ENCODE peak calls at places on chromosomes 2 and 18, in six cellular contexts. One of them, this sample, is unnamed.

GRCh38 chr18:49813071-49813320 is 337 bp downstream of the ACAA2 start:
- DNase-seq in GM06990: no peak
- DNase-seq in progenitor cell of endocrine pancreas: peak
- DNase-seq in dorsolateral prefrontal cortex: peak
- DNase-seq in AG10803: peak
- DNase-seq in endothelial cell of umbilical vein: peak
- DNase-seq in this sample: peak

GRCh38 chr2:72998724-72999123 is 72.8 kb downstream of the SFXN5 start:
- DNase-seq in GM06990: no peak
- DNase-seq in progenitor cell of endocrine pancreas: no peak
- DNase-seq in dorsolateral prefrontal cortex: no peak
- DNase-seq in AG10803: no peak
- DNase-seq in endothelial cell of umbilical vein: no peak
- DNase-seq in this sample: no peak

GRCh38 chr2:106159867-106160785 is 34.0 kb downstream of the UXS1 start:
- DNase-seq in GM06990: no peak
- DNase-seq in progenitor cell of endocrine pancreas: no peak
- DNase-seq in dorsolateral prefrontal cortex: peak
- DNase-seq in AG10803: no peak
- DNase-seq in endothelial cell of umbilical vein: no peak
- DNase-seq in this sample: no peak

GRCh38 chr18:21341141-21341540 is 99.1 kb downstream of the GREB1L start:
- DNase-seq in GM06990: no peak
- DNase-seq in progenitor cell of endocrine pancreas: no peak
- DNase-seq in dorsolateral prefrontal cortex: no peak
- DNase-seq in AG10803: peak
- DNase-seq in endothelial cell of umbilical vein: no peak
- DNase-seq in this sample: no peak

GRCh38 chr2:223930002-223930976 is 14.8 kb downstream of the WDFY1 start:
- DNase-seq in GM06990: no peak
- DNase-seq in progenitor cell of endocrine pancreas: no peak
- DNase-seq in dorsolateral prefrontal cortex: peak
- DNase-seq in AG10803: no peak
- DNase-seq in endothelial cell of umbilical vein: no peak
- DNase-seq in this sample: no peak

GRCh38 chr2:215277942-215278341 is 33.9 kb upstream of the ATIC start:
- DNase-seq in GM06990: no peak
- DNase-seq in progenitor cell of endocrine pancreas: no peak
- DNase-seq in dorsolateral prefrontal cortex: no peak
- DNase-seq in AG10803: no peak
- DNase-seq in endothelial cell of umbilical vein: no peak
- DNase-seq in this sample: no peak

GRCh38 chr2:8558096-8558495 is 123.8 kb upstream of the ID2 start:
- DNase-seq in GM06990: no peak
- DNase-seq in progenitor cell of endocrine pancreas: no peak
- DNase-seq in dorsolateral prefrontal cortex: no peak
- DNase-seq in AG10803: no peak
- DNase-seq in endothelial cell of umbilical vein: no peak
- DNase-seq in this sample: no peak

GRCh38 chr2:3636586-3637310 is 21.3 kb upstream of the ALLC start:
- DNase-seq in GM06990: no peak
- DNase-seq in progenitor cell of endocrine pancreas: no peak
- DNase-seq in dorsolateral prefrontal cortex: peak
- DNase-seq in AG10803: no peak
- DNase-seq in endothelial cell of umbilical vein: no peak
- DNase-seq in this sample: no peak

GRCh38 chr2:14633031-14633430 is 514 bp downstream of the LRATD1 start:
- DNase-seq in GM06990: no peak
- DNase-seq in progenitor cell of endocrine pancreas: no peak
- DNase-seq in dorsolateral prefrontal cortex: no peak
- DNase-seq in AG10803: no peak
- DNase-seq in endothelial cell of umbilical vein: no peak
- DNase-seq in this sample: no peak

GRCh38 chr18:596288-596881 is 403 bp upstream of the CLUL1 start:
- DNase-seq in GM06990: peak
- DNase-seq in progenitor cell of endocrine pancreas: peak
- DNase-seq in dorsolateral prefrontal cortex: no peak
- DNase-seq in AG10803: no peak
- DNase-seq in endothelial cell of umbilical vein: no peak
- DNase-seq in this sample: no peak

GRCh38 chr2:241550616-241551580 is 7.6 kb upstream of the BOK start:
- DNase-seq in GM06990: no peak
- DNase-seq in progenitor cell of endocrine pancreas: no peak
- DNase-seq in dorsolateral prefrontal cortex: no peak
- DNase-seq in AG10803: no peak
- DNase-seq in endothelial cell of umbilical vein: no peak
- DNase-seq in this sample: no peak

GRCh38 chr18:72194072-72194471 is 350.1 kb downstream of the CBLN2 start:
- DNase-seq in GM06990: no peak
- DNase-seq in progenitor cell of endocrine pancreas: no peak
- DNase-seq in dorsolateral prefrontal cortex: no peak
- DNase-seq in AG10803: no peak
- DNase-seq in endothelial cell of umbilical vein: no peak
- DNase-seq in this sample: no peak

GRCh38 chr2:187429989-187430388 is 18.1 kb downstream of the CALCRL start:
- DNase-seq in GM06990: no peak
- DNase-seq in progenitor cell of endocrine pancreas: no peak
- DNase-seq in dorsolateral prefrontal cortex: no peak
- DNase-seq in AG10803: peak
- DNase-seq in endothelial cell of umbilical vein: peak
- DNase-seq in this sample: no peak

GRCh38 chr18:5106730-5107129 is 90.3 kb downstream of the AKAIN1 start:
- DNase-seq in GM06990: peak
- DNase-seq in progenitor cell of endocrine pancreas: no peak
- DNase-seq in dorsolateral prefrontal cortex: no peak
- DNase-seq in AG10803: no peak
- DNase-seq in endothelial cell of umbilical vein: no peak
- DNase-seq in this sample: no peak

GRCh38 chr2:222791946-222792649 is 68.7 kb upstream of the ACSL3 start:
- DNase-seq in GM06990: no peak
- DNase-seq in progenitor cell of endocrine pancreas: no peak
- DNase-seq in dorsolateral prefrontal cortex: peak
- DNase-seq in AG10803: peak
- DNase-seq in endothelial cell of umbilical vein: peak
- DNase-seq in this sample: no peak

GRCh38 chr2:28643911-28644334 is 107.7 kb upstream of the PPP1CB start:
- DNase-seq in GM06990: no peak
- DNase-seq in progenitor cell of endocrine pancreas: no peak
- DNase-seq in dorsolateral prefrontal cortex: no peak
- DNase-seq in AG10803: peak
- DNase-seq in endothelial cell of umbilical vein: peak
- DNase-seq in this sample: no peak

GRCh38 chr18:54521846-54522245 is 69.2 kb upstream of the DYNAP start:
- DNase-seq in GM06990: no peak
- DNase-seq in progenitor cell of endocrine pancreas: no peak
- DNase-seq in dorsolateral prefrontal cortex: no peak
- DNase-seq in AG10803: no peak
- DNase-seq in endothelial cell of umbilical vein: no peak
- DNase-seq in this sample: no peak

GRCh38 chr18:13216092-13216582 is 2.4 kb upstream of the LDLRAD4 start:
- DNase-seq in GM06990: no peak
- DNase-seq in progenitor cell of endocrine pancreas: no peak
- DNase-seq in dorsolateral prefrontal cortex: peak
- DNase-seq in AG10803: peak
- DNase-seq in endothelial cell of umbilical vein: peak
- DNase-seq in this sample: peak

GRCh38 chr2:86552889-86553288 is 10.4 kb downstream of the CHMP3 start:
- DNase-seq in GM06990: no peak
- DNase-seq in progenitor cell of endocrine pancreas: no peak
- DNase-seq in dorsolateral prefrontal cortex: no peak
- DNase-seq in AG10803: no peak
- DNase-seq in endothelial cell of umbilical vein: no peak
- DNase-seq in this sample: no peak

GRCh38 chr2:168490015-168490874 is 34.2 kb downstream of the CERS6 start:
- DNase-seq in GM06990: peak
- DNase-seq in progenitor cell of endocrine pancreas: no peak
- DNase-seq in dorsolateral prefrontal cortex: no peak
- DNase-seq in AG10803: no peak
- DNase-seq in endothelial cell of umbilical vein: peak
- DNase-seq in this sample: no peak

GRCh38 chr2:19357383-19358241 is 811 bp downstream of the OSR1 start:
- DNase-seq in GM06990: no peak
- DNase-seq in progenitor cell of endocrine pancreas: no peak
- DNase-seq in dorsolateral prefrontal cortex: no peak
- DNase-seq in AG10803: no peak
- DNase-seq in endothelial cell of umbilical vein: no peak
- DNase-seq in this sample: no peak

GRCh38 chr2:9807056-9807455 is 36.2 kb upstream of the TAF1B start:
- DNase-seq in GM06990: no peak
- DNase-seq in progenitor cell of endocrine pancreas: no peak
- DNase-seq in dorsolateral prefrontal cortex: peak
- DNase-seq in AG10803: no peak
- DNase-seq in endothelial cell of umbilical vein: no peak
- DNase-seq in this sample: no peak

GRCh38 chr2:39893616-39894015 is 114.6 kb upstream of the THUMPD2 start:
- DNase-seq in GM06990: no peak
- DNase-seq in progenitor cell of endocrine pancreas: no peak
- DNase-seq in dorsolateral prefrontal cortex: no peak
- DNase-seq in AG10803: no peak
- DNase-seq in endothelial cell of umbilical vein: no peak
- DNase-seq in this sample: no peak

DNA sequence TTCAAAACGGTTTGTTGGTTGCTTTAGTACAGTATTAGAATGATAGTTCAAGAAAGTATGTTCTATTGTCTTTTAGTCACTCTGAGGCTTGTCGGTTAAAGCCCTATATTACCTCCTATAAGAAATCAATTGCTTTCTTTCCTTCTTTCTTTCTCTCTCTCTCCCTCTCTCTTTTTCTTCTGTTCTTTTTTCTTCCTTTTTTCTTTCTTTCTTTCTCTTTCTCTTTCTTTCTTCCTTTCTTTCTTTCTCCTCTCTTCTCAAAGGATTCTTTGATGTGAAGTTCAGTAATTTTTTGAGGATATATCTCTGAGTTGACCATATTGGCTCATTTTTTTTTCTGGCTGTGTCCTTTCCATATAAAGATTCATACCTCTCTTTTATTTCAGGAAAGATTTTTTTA is 249.4 kb downstream of the SRBD1 start:
- DNase-seq in GM06990: no peak
- DNase-seq in progenitor cell of endocrine pancreas: no peak
- DNase-seq in dorsolateral prefrontal cortex: no peak
- DNase-seq in AG10803: no peak
- DNase-seq in endothelial cell of umbilical vein: no peak
- DNase-seq in this sample: no peak
- TF ChIP-seq CTCF in GM06990: no peak
- TF ChIP-seq CTCF in progenitor cell of endocrine pancreas: no peak
- TF ChIP-seq CTCF in dorsolateral prefrontal cortex: no peak
- TF ChIP-seq CTCF in AG10803: no peak
- TF ChIP-seq CTCF in endothelial cell of umbilical vein: no peak
- TF ChIP-seq CTCF in this sample: no peak

GRCh38 chr18:76459687-76460350 is 35.2 kb downstream of the ZNF516 start:
- DNase-seq in GM06990: no peak
- DNase-seq in progenitor cell of endocrine pancreas: no peak
- DNase-seq in dorsolateral prefrontal cortex: no peak
- DNase-seq in AG10803: peak
- DNase-seq in endothelial cell of umbilical vein: peak
- DNase-seq in this sample: no peak
- TF ChIP-seq CTCF in GM06990: no peak
- TF ChIP-seq CTCF in progenitor cell of endocrine pancreas: no peak
- TF ChIP-seq CTCF in dorsolateral prefrontal cortex: no peak
- TF ChIP-seq CTCF in AG10803: peak
- TF ChIP-seq CTCF in endothelial cell of umbilical vein: no peak
- TF ChIP-seq CTCF in this sample: no peak

DNA sequence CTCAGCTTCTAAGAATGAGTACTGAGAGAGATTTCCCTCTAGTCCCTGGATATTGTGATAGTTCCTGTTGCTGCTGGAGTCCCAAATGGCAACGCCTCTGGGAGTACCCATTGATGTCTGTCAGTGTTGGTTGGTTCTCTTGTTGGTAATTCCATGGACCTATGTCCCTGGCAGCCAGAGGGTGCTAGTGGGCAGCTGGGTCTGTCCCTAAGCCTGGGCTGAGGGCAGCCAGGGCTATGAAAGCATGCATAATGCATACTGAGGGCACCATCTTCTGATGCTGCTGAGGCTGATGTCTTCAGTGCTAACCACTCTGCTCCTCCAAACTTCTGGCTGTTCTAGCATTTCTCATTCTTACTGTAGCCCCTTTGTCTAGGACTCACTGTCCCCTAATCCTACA is 35.9 kb downstream of the NABP1 start:
- DNase-seq in GM06990: no peak
- DNase-seq in progenitor cell of endocrine pancreas: no peak
- DNase-seq in dorsolateral prefrontal cortex: no peak
- DNase-seq in AG10803: no peak
- DNase-seq in endothelial cell of umbilical vein: no peak
- DNase-seq in this sample: no peak
- TF ChIP-seq CTCF in GM06990: peak
- TF ChIP-seq CTCF in progenitor cell of endocrine pancreas: no peak
- TF ChIP-seq CTCF in dorsolateral prefrontal cortex: no peak
- TF ChIP-seq CTCF in AG10803: no peak
- TF ChIP-seq CTCF in endothelial cell of umbilical vein: no peak
- TF ChIP-seq CTCF in this sample: no peak

GRCh38 chr2:235957231-235957630 is 211.0 kb downstream of the GBX2 start:
- DNase-seq in GM06990: no peak
- DNase-seq in progenitor cell of endocrine pancreas: no peak
- DNase-seq in dorsolateral prefrontal cortex: no peak
- DNase-seq in AG10803: no peak
- DNase-seq in endothelial cell of umbilical vein: no peak
- DNase-seq in this sample: no peak

GRCh38 chr2:235954888-235955480 is 213.2 kb downstream of the GBX2 start:
- DNase-seq in GM06990: no peak
- DNase-seq in progenitor cell of endocrine pancreas: no peak
- DNase-seq in dorsolateral prefrontal cortex: no peak
- DNase-seq in AG10803: no peak
- DNase-seq in endothelial cell of umbilical vein: no peak
- DNase-seq in this sample: no peak

GRCh38 chr2:235958221-235958620 is 210.0 kb downstream of the GBX2 start:
- DNase-seq in GM06990: no peak
- DNase-seq in progenitor cell of endocrine pancreas: no peak
- DNase-seq in dorsolateral prefrontal cortex: no peak
- DNase-seq in AG10803: no peak
- DNase-seq in endothelial cell of umbilical vein: no peak
- DNase-seq in this sample: no peak

GRCh38 chr2:235955664-235956063 is 212.5 kb downstream of the GBX2 start:
- DNase-seq in GM06990: no peak
- DNase-seq in progenitor cell of endocrine pancreas: no peak
- DNase-seq in dorsolateral prefrontal cortex: no peak
- DNase-seq in AG10803: no peak
- DNase-seq in endothelial cell of umbilical vein: no peak
- DNase-seq in this sample: no peak

DNA sequence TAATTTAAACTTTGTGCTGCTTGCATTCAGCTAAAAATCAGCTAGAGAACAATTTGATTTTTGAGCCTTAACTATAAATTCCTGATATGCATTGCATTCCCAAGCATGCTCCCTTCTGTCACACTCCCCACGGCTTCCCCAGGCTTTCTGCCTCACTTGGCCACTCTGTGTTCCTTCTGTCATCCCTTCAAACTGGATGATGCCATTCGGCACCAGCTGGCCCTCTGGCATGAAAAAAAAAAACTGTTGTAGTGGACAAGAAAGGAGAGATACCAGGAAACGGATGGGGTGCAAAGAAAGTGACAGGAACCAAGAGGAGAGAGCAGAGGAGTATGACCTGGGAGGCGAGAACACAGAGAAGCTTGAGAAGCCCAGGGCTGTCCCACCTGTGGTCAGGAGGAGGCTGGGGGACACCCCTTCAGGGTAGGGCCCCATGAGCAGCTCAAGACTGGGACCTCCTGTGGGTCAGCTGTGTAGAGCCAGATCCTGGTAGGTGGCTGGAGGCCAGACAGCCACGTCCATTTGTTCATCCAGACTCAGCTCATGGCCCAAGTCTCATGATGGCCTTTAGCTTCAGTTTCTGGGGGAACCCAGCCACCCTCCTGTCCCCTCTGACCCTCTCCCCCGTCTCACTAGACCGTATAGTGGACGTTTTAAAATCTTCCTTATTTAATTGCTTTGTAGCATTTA is 211.8 kb downstream of the GBX2 start:
- DNase-seq in GM06990: no peak
- DNase-seq in progenitor cell of endocrine pancreas: no peak
- DNase-seq in dorsolateral prefrontal cortex: no peak
- DNase-seq in AG10803: no peak
- DNase-seq in endothelial cell of umbilical vein: no peak
- DNase-seq in this sample: no peak
- TF ChIP-seq CTCF in GM06990: no peak
- TF ChIP-seq CTCF in progenitor cell of endocrine pancreas: no peak
- TF ChIP-seq CTCF in dorsolateral prefrontal cortex: no peak
- TF ChIP-seq CTCF in AG10803: no peak
- TF ChIP-seq CTCF in endothelial cell of umbilical vein: no peak
- TF ChIP-seq CTCF in this sample: no peak

This sample was measured in glutamatergic neuron.